ENCODE peak calls at places on chromosome 2, in seven cellular contexts. V is PC-9; O is NCI-H446; M is stimulated activated CD4-positive, alpha-beta T cell treated with anti-CD3 and anti-CD28 coated beads, Interleukin-4, amount 100 ng/mL, for 48 hours; U is activated CD8-positive, alpha-beta memory T cell treated with anti-CD3 and anti-CD28 coated beads for 48 hours; A is stimulated activated CD8-positive, alpha-beta memory T cell treated with anti-CD3 and anti-CD28 coated beads, Interleukin-12 subunit alpha, Interleukin-12 subunit beta, amount 100 ng/mL, for 4 hours; W is amniotic epithelial cell. E is an unnamed sample.

GRCh38 chr2:159285929-159286708 is at the start of gene WDSUB1:
- DNase-seq in V (peak; percentile 44), O (no peak), M (peak; percentile 11), U (no peak), A (peak; percentile 33), W (peak; percentile 44), E (peak; percentile 9)

GRCh38 chr2:11239718-11240462 is 84.6 kb downstream of the SLC66A3 start:
- DNase-seq in V (no peak), O (no peak), M (no peak), U (no peak), A (no peak), W (peak; percentile 43), E (no peak)

GRCh38 chr2:29519996-29520395 is 401.4 kb downstream of the ALK start:
- DNase-seq in V (no peak), O (no peak), M (no peak), U (no peak), A (no peak), W (peak; percentile 51), E (no peak)

GRCh38 chr2:203579131-203579643 is 44.1 kb upstream of the RAPH1 start:
- DNase-seq in V (peak; percentile 68), O (no peak), M (peak; percentile 8), U (no peak), A (no peak), W (peak; percentile 91), E (peak; percentile 76)

GRCh38 chr2:169528271-169528701 is 18.8 kb downstream of the KLHL41 start:
- DNase-seq in V (peak; percentile 40), O (peak; percentile 39), M (peak; percentile 68), U (peak; percentile 63), A (peak; percentile 34), W (peak; percentile 46), E (peak; percentile 69)

GRCh38 chr2:197571622-197572271 is 55.9 kb downstream of the MOB4 start:
- DNase-seq in V (no peak), O (no peak), M (no peak), U (no peak), A (no peak), W (peak; percentile 38), E (no peak)

GRCh38 chr2:238150686-238151085 is 8.1 kb upstream of the ERFE start:
- DNase-seq in V (no peak), O (no peak), M (no peak), U (no peak), A (no peak), W (no peak), E (no peak)

GRCh38 chr2:42581257-42581656 is 12.8 kb downstream of the MTA3 start:
- DNase-seq in V (no peak), O (no peak), M (no peak), U (no peak), A (no peak), W (no peak), E (no peak)

GRCh38 chr2:147925886-147926285 is 81.1 kb downstream of the ACVR2A start:
- DNase-seq in V (no peak), O (no peak), M (no peak), U (no peak), A (no peak), W (peak; percentile 15), E (no peak)

GRCh38 chr2:20667151-20667530 is 197 bp downstream of the GDF7 start:
- DNase-seq in V (no peak), O (no peak), M (no peak), U (no peak), A (no peak), W (no peak), E (no peak)

GRCh38 chr2:232698552-232699091 is 1.5 kb downstream of the GIGYF2 start:
- DNase-seq in V (no peak), O (no peak), M (no peak), U (no peak), A (no peak), W (no peak), E (no peak)

GRCh38 chr2:55862673-55863390 is 60.8 kb downstream of the EFEMP1 start:
- DNase-seq in V (peak; percentile 65), O (no peak), M (no peak), U (no peak), A (no peak), W (peak; percentile 100), E (no peak)

GRCh38 chr2:235864311-235864710 is 303.9 kb downstream of the GBX2 start:
- DNase-seq in V (no peak), O (no peak), M (no peak), U (no peak), A (no peak), W (no peak), E (no peak)

GRCh38 chr2:229230215-229230614 is 40.9 kb downstream of the PID1 start:
- DNase-seq in V (no peak), O (no peak), M (no peak), U (no peak), A (no peak), W (peak; percentile 23), E (no peak)

GRCh38 chr2:107062599-107063196 is 176.7 kb upstream of the ST6GAL2 start:
- DNase-seq in V (no peak), O (no peak), M (no peak), U (no peak), A (no peak), W (no peak), E (no peak)

GRCh38 chr2:39981877-39982276 is 202.8 kb upstream of the THUMPD2 start:
- DNase-seq in V (no peak), O (no peak), M (no peak), U (no peak), A (no peak), W (no peak), E (no peak)

GRCh38 chr2:155975734-155976133 is 356.8 kb downstream of the NR4A2 start:
- DNase-seq in V (no peak), O (no peak), M (no peak), U (no peak), A (no peak), W (peak; percentile 1), E (no peak)

GRCh38 chr2:111704246-111704645 is 179.7 kb downstream of the ANAPC1 start:
- DNase-seq in V (peak; percentile 55), O (no peak), M (no peak), U (no peak), A (no peak), W (peak; percentile 76), E (no peak)

GRCh38 chr2:70371753-70372152 is 69.9 kb upstream of the FAM136A start:
- DNase-seq in V (no peak), O (no peak), M (no peak), U (no peak), A (no peak), W (peak; percentile 62), E (no peak)

GRCh38 chr2:201403904-201404303 is 46.8 kb upstream of the FLACC1 start:
- DNase-seq in V (no peak), O (no peak), M (no peak), U (no peak), A (no peak), W (peak; percentile 64), E (no peak)

GRCh38 chr2:159773426-159773825 is 24.6 kb downstream of the CD302 start:
- DNase-seq in V (peak; percentile 11), O (no peak), M (no peak), U (no peak), A (no peak), W (no peak), E (no peak)

GRCh38 chr2:191728710-191729597 is 51.0 kb downstream of the NABP1 start:
- DNase-seq in V (no peak), O (no peak), M (no peak), U (no peak), A (no peak), W (peak; percentile 18), E (no peak)

GRCh38 chr2:201795608-201796477 is 10.5 kb upstream of the CDK15 start:
- DNase-seq in V (no peak), O (peak; percentile 17), M (no peak), U (no peak), A (no peak), W (peak; percentile 56), E (no peak)

GRCh38 chr2:42124051-42124813 is 44.9 kb upstream of the EML4 start:
- DNase-seq in V (no peak), O (no peak), M (no peak), U (no peak), A (no peak), W (no peak), E (no peak)

GRCh38 chr2:100274566-100275199 is 47.6 kb downstream of the LONRF2 start:
- DNase-seq in V (no peak), O (no peak), M (no peak), U (no peak), A (no peak), W (no peak), E (no peak)

GRCh38 chr2:15260196-15260595 is 300.9 kb downstream of the NBAS start:
- DNase-seq in V (no peak), O (no peak), M (no peak), U (no peak), A (no peak), W (peak; percentile 72), E (no peak)

GRCh38 chr2:160091381-160091780 is 29.0 kb upstream of the PLA2R1 start:
- DNase-seq in V (no peak), O (no peak), M (no peak), U (no peak), A (no peak), W (peak; percentile 60), E (no peak)

GRCh38 chr2:58925676-58926081 is 684.6 kb upstream of the FANCL start:
- DNase-seq in V (no peak), O (peak; percentile 72), M (no peak), U (no peak), A (no peak), W (peak; percentile 22), E (no peak)